ENCODE peak calls at places on chromosome 19, in seven cellular contexts. One of them, this sample, is unnamed.

GRCh38 chr19:10009714-10010224 is 535 bp downstream of the COL5A3 start:
- DNase-seq in WTC11: no peak
- DNase-seq in B cell: no peak
- DNase-seq in MCF 10A: no peak
- DNase-seq in thoracic aorta: no peak
- DNase-seq in heart right ventricle: no peak
- DNase-seq in stomach: no peak
- DNase-seq in this sample: no peak

GRCh38 chr19:50192463-50193211 is 10.8 kb upstream of the MYH14 start:
- DNase-seq in WTC11: no peak
- DNase-seq in B cell: no peak
- DNase-seq in MCF 10A: no peak
- DNase-seq in thoracic aorta: no peak
- DNase-seq in heart right ventricle: no peak
- DNase-seq in stomach: no peak
- DNase-seq in this sample: no peak

GRCh38 chr19:7975037-7975436 is 30.4 kb downstream of the ELAVL1 start:
- DNase-seq in WTC11: no peak
- DNase-seq in B cell: no peak
- DNase-seq in MCF 10A: no peak
- DNase-seq in thoracic aorta: no peak
- DNase-seq in heart right ventricle: peak; percentile 63
- DNase-seq in stomach: no peak
- DNase-seq in this sample: no peak

GRCh38 chr19:11581740-11582139 is 4.3 kb upstream of the ACP5 start:
- DNase-seq in WTC11: no peak
- DNase-seq in B cell: peak; percentile 87
- DNase-seq in MCF 10A: no peak
- DNase-seq in thoracic aorta: no peak
- DNase-seq in heart right ventricle: no peak
- DNase-seq in stomach: no peak
- DNase-seq in this sample: no peak

GRCh38 chr19:38733493-38734175 is 10.6 kb downstream of the CAPN12 start:
- DNase-seq in WTC11: no peak
- DNase-seq in B cell: no peak
- DNase-seq in MCF 10A: peak; percentile 44
- DNase-seq in thoracic aorta: no peak
- DNase-seq in heart right ventricle: peak; percentile 18
- DNase-seq in stomach: no peak
- DNase-seq in this sample: no peak

GRCh38 chr19:51799998-51800848 is 5.3 kb downstream of the FPR3 start:
- DNase-seq in WTC11: no peak
- DNase-seq in B cell: no peak
- DNase-seq in MCF 10A: no peak
- DNase-seq in thoracic aorta: no peak
- DNase-seq in heart right ventricle: peak; percentile 69
- DNase-seq in stomach: no peak
- DNase-seq in this sample: no peak

GRCh38 chr19:18672606-18673337 is 10.7 kb upstream of the CRTC1 start:
- DNase-seq in WTC11: no peak
- DNase-seq in B cell: no peak
- DNase-seq in MCF 10A: peak; percentile 26
- DNase-seq in thoracic aorta: no peak
- DNase-seq in heart right ventricle: no peak
- DNase-seq in stomach: peak; percentile 73
- DNase-seq in this sample: no peak

GRCh38 chr19:10756371-10756770 is 38.5 kb downstream of the DNM2 start:
- DNase-seq in WTC11: no peak
- DNase-seq in B cell: no peak
- DNase-seq in MCF 10A: no peak
- DNase-seq in thoracic aorta: no peak
- DNase-seq in heart right ventricle: no peak
- DNase-seq in stomach: no peak
- DNase-seq in this sample: no peak

GRCh38 chr19:23475477-23475876 is 80.2 kb upstream of the ZNF91 start:
- DNase-seq in WTC11: no peak
- DNase-seq in B cell: no peak
- DNase-seq in MCF 10A: no peak
- DNase-seq in thoracic aorta: no peak
- DNase-seq in heart right ventricle: no peak
- DNase-seq in stomach: no peak
- DNase-seq in this sample: no peak

GRCh38 chr19:50669319-50670101 is 20.3 kb downstream of the C19orf81 start:
- DNase-seq in WTC11: no peak
- DNase-seq in B cell: peak; percentile 64
- DNase-seq in MCF 10A: peak; percentile 27
- DNase-seq in thoracic aorta: no peak
- DNase-seq in heart right ventricle: no peak
- DNase-seq in stomach: peak; percentile 30
- DNase-seq in this sample: peak; percentile 69

GRCh38 chr19:48145596-48146254 is 24.4 kb downstream of the LIG1 start:
- DNase-seq in WTC11: no peak
- DNase-seq in B cell: no peak
- DNase-seq in MCF 10A: no peak
- DNase-seq in thoracic aorta: no peak
- DNase-seq in heart right ventricle: no peak
- DNase-seq in stomach: no peak
- DNase-seq in this sample: no peak

GRCh38 chr19:45045671-45046353 is 7.0 kb downstream of the CLASRP start:
- DNase-seq in WTC11: no peak
- DNase-seq in B cell: no peak
- DNase-seq in MCF 10A: no peak
- DNase-seq in thoracic aorta: no peak
- DNase-seq in heart right ventricle: no peak
- DNase-seq in stomach: peak; percentile 62
- DNase-seq in this sample: no peak

GRCh38 chr19:2887391-2887914 is 13.3 kb upstream of the ZNF57 start:
- DNase-seq in WTC11: no peak
- DNase-seq in B cell: peak; percentile 60
- DNase-seq in MCF 10A: peak; percentile 70
- DNase-seq in thoracic aorta: no peak
- DNase-seq in heart right ventricle: no peak
- DNase-seq in stomach: no peak
- DNase-seq in this sample: no peak

GRCh38 chr19:16895467-16896097 is 6.8 kb downstream of the F2RL3 start:
- DNase-seq in WTC11: peak; percentile 62
- DNase-seq in B cell: no peak
- DNase-seq in MCF 10A: no peak
- DNase-seq in thoracic aorta: no peak
- DNase-seq in heart right ventricle: no peak
- DNase-seq in stomach: no peak
- DNase-seq in this sample: no peak

GRCh38 chr19:18401580-18402112 is 4.2 kb upstream of the LRRC25 start:
- DNase-seq in WTC11: no peak
- DNase-seq in B cell: peak; percentile 73
- DNase-seq in MCF 10A: peak; percentile 75
- DNase-seq in thoracic aorta: no peak
- DNase-seq in heart right ventricle: peak; percentile 47
- DNase-seq in stomach: no peak
- DNase-seq in this sample: no peak

GRCh38 chr19:17488593-17489391 is 18.5 kb downstream of the SLC27A1 start:
- DNase-seq in WTC11: peak; percentile 99
- DNase-seq in B cell: peak; percentile 81
- DNase-seq in MCF 10A: peak; percentile 67
- DNase-seq in thoracic aorta: no peak
- DNase-seq in heart right ventricle: peak; percentile 51
- DNase-seq in stomach: peak; percentile 92
- DNase-seq in this sample: peak; percentile 94

GRCh38 chr19:17841810-17842662 is 5.7 kb downstream of the JAK3 start:
- DNase-seq in WTC11: peak; percentile 99
- DNase-seq in B cell: no peak
- DNase-seq in MCF 10A: peak; percentile 83
- DNase-seq in thoracic aorta: no peak
- DNase-seq in heart right ventricle: peak; percentile 82
- DNase-seq in stomach: peak; percentile 86
- DNase-seq in this sample: peak; percentile 99

GRCh38 chr19:13095934-13096890 is 6.4 kb downstream of the LYL1 start:
- DNase-seq in WTC11: peak; percentile 75
- DNase-seq in B cell: peak; percentile 59
- DNase-seq in MCF 10A: no peak
- DNase-seq in thoracic aorta: no peak
- DNase-seq in heart right ventricle: peak; percentile 47
- DNase-seq in stomach: no peak
- DNase-seq in this sample: peak; percentile 71

DNA sequence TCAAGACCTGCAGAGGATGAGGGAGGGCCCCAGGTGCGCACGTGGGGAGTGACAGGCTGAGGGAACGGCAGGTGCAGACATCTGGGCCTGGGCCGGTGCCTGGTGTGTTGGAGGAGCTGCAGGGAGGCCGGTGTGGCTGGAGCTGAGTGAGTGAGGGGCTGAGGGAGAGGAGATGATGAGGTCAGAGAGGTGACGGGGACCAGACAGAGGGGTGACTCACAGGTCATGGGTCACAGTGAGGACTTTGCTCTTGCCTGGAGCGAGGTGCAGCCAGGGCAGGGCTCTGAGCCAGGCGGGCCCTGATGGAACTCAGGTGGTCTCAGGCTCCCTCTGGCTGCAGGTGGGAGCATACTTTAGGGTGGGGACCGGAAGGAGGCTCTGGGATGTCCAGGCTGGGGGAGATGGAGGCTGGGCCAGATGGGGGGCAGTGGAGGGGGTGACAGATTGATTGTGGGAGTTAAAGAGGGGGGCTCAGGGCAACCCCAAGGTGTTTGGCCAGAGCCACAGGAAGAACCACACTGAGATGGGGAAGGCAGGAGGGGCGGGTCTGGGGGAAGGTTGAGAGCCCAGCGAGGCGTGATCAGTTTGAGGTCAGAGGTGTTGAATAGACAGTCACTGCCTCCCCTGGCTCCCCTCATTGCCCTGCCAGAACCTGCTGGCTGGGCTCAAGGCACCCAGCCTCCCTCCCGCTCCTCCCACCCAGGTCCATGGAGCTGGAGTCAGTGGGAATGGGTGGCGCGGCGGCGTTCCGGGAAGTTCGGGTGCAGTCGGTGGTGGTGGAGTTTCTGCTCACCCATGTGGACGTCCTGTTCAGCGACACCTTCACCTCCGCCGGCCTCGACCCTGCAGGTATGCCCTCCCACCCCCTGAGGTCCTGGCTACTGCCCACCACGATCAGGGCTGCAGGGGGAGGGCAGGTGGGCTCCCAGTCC is 8.4 kb downstream of the ARHGAP33 start:
- DNase-seq in WTC11: peak; percentile 64
- DNase-seq in B cell: no peak
- DNase-seq in MCF 10A: no peak
- DNase-seq in thoracic aorta: no peak
- DNase-seq in heart right ventricle: no peak
- DNase-seq in stomach: no peak
- DNase-seq in this sample: peak; percentile 29
- TF ChIP-seq CTCF in WTC11: no peak
- TF ChIP-seq CTCF in B cell: no peak
- TF ChIP-seq CTCF in MCF 10A: no peak
- TF ChIP-seq CTCF in thoracic aorta: no peak
- TF ChIP-seq CTCF in heart right ventricle: no peak
- TF ChIP-seq CTCF in stomach: no peak
- TF ChIP-seq CTCF in this sample: no peak

DNA sequence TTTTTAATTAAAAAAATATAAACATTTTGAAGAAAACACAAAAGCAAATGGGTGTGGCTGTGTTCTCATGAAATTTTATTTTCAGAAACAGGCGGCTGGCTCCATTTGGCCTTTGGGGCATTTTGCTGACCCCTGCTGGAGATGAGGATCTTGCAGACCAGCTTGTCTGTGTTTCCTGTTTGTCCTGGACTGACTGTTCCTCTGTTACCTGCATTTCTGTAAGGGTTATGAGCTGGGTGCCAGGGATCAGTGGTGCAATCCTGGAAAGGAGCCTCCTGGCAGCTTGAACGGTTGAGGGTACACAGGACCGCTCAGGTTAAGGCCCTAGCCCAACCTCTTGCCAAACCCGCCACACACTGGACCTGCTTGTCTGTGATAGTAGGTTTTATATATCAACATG is 49.9 kb downstream of the ZNF787 start:
- DNase-seq in WTC11: no peak
- DNase-seq in B cell: no peak
- DNase-seq in MCF 10A: peak; percentile 25
- DNase-seq in thoracic aorta: no peak
- DNase-seq in heart right ventricle: no peak
- DNase-seq in stomach: no peak
- DNase-seq in this sample: no peak
- TF ChIP-seq CTCF in WTC11: no peak
- TF ChIP-seq CTCF in B cell: no peak
- TF ChIP-seq CTCF in MCF 10A: peak; percentile 9
- TF ChIP-seq CTCF in thoracic aorta: no peak
- TF ChIP-seq CTCF in heart right ventricle: no peak
- TF ChIP-seq CTCF in stomach: no peak
- TF ChIP-seq CTCF in this sample: no peak

DNA sequence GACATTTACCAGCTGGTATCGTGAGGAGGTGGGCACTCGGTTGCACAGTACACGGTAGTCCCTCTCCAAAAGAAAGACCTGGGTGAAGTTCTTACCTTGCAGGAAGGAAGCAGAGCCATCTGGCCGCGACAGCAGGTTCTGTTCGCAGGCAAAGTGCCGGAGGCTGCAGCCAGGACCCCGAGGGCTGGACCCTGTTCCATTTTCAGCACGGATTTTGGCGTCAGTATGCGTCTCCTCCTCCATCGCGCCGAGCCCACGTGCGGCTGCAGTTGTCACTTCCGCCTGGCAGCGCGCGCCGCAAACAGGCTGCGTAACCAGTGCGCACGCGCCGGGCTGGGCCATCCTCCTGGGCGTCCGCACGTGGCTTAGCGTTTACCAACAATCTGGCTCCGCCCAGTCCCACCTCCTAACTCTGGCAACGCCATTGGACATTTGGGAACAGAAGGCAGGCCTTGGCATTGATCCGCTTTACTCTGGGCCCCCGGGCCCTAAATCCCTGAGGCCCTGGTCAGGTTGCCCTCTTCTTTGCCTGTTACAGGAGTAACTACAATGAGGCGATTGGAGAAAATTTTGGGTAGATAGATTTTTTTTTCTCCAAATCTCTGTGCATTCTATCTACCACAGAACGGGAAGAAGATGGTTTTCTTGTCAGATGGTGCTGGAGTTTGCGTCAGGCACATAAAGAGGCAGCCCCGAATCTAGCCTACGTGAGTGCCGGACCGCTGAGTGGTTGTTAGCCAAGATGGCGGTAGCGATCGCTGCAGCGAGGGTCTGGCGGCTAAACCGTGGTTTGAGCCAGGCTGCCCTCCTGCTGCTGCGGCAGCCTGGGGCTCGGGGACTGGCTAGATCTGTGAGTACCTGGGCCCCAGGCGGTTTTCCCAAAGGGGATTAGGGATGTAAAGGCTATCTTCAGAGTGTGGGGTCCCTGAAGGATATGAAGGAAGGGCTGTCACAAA is at the start of the genes BCKDHA and EXOSC5:
- DNase-seq in WTC11: peak; percentile 99
- DNase-seq in B cell: peak; percentile 99
- DNase-seq in MCF 10A: peak; percentile 100
- DNase-seq in thoracic aorta: peak; percentile 98
- DNase-seq in heart right ventricle: peak; percentile 99
- DNase-seq in stomach: peak; percentile 100
- DNase-seq in this sample: peak; percentile 98
- TF ChIP-seq CTCF in WTC11: no peak
- TF ChIP-seq CTCF in B cell: no peak
- TF ChIP-seq CTCF in MCF 10A: no peak
- TF ChIP-seq CTCF in thoracic aorta: no peak
- TF ChIP-seq CTCF in heart right ventricle: no peak
- TF ChIP-seq CTCF in stomach: no peak
- TF ChIP-seq CTCF in this sample: no peak

DNA sequence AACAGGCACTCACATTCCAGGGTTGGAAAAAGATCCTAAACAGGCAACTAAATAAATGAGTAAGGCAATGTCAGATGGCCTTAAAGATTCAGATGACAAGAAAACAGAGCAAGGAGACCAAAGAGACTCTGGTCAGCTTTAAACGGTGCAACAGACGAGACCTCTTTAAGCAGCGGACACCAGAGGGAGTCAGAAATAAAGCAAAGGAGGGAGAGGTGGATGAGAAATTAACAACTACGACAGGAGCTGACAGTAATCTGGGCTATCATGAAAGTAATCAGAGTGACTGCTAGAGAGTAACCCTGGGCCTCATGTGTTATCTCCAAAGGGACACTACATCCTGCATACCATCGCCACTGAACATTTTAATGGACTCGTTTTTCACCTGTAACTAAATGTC is 1.1 kb downstream of the ZNF550 start:
- DNase-seq in WTC11: no peak
- DNase-seq in B cell: no peak
- DNase-seq in MCF 10A: no peak
- DNase-seq in thoracic aorta: no peak
- DNase-seq in heart right ventricle: no peak
- DNase-seq in stomach: no peak
- DNase-seq in this sample: no peak
- TF ChIP-seq CTCF in WTC11: no peak
- TF ChIP-seq CTCF in B cell: no peak
- TF ChIP-seq CTCF in MCF 10A: no peak
- TF ChIP-seq CTCF in thoracic aorta: no peak
- TF ChIP-seq CTCF in heart right ventricle: no peak
- TF ChIP-seq CTCF in stomach: no peak
- TF ChIP-seq CTCF in this sample: no peak